ENCODE peak calls at places on chromosomes 13 and 19, in six cellular contexts. One of them, this sample, is unnamed.

GRCh38 chr19:19459707-19460251 is 54.3 kb downstream of the GATAD2A start:
- DNase-seq in body of pancreas: no peak
- DNase-seq in endodermal cell: no peak
- DNase-seq in right cardiac atrium: peak
- DNase-seq in colonic mucosa: no peak
- DNase-seq in fibroblast of lung: peak
- DNase-seq in this sample: no peak

GRCh38 chr19:6271251-6271650 is 8.5 kb downstream of the MLLT1 start:
- DNase-seq in endodermal cell: peak
- DNase-seq in body of pancreas: no peak
- DNase-seq in colonic mucosa: no peak
- DNase-seq in fibroblast of lung: peak
- DNase-seq in right cardiac atrium: peak
- DNase-seq in this sample: peak

GRCh38 chr13:43915451-43915850 is 35.7 kb downstream of the LACC1 start:
- DNase-seq in right cardiac atrium: no peak
- DNase-seq in body of pancreas: no peak
- DNase-seq in colonic mucosa: no peak
- DNase-seq in fibroblast of lung: peak
- DNase-seq in endodermal cell: no peak
- DNase-seq in this sample: no peak

GRCh38 chr13:58452123-58452623 is 820.6 kb downstream of the PCDH17 start:
- DNase-seq in fibroblast of lung: no peak
- DNase-seq in body of pancreas: no peak
- DNase-seq in right cardiac atrium: no peak
- DNase-seq in colonic mucosa: no peak
- DNase-seq in endodermal cell: no peak
- DNase-seq in this sample: no peak

GRCh38 chr19:5448374-5448773 is 6.8 kb upstream of the ZNRF4 start:
- DNase-seq in endodermal cell: no peak
- DNase-seq in fibroblast of lung: no peak
- DNase-seq in body of pancreas: no peak
- DNase-seq in colonic mucosa: no peak
- DNase-seq in right cardiac atrium: no peak
- DNase-seq in this sample: no peak

GRCh38 chr13:34696296-34696695 is 245.8 kb upstream of the NBEA start:
- DNase-seq in endodermal cell: no peak
- DNase-seq in right cardiac atrium: no peak
- DNase-seq in fibroblast of lung: no peak
- DNase-seq in colonic mucosa: no peak
- DNase-seq in body of pancreas: no peak
- DNase-seq in this sample: no peak

GRCh38 chr19:8935460-8935859 is 74.7 kb downstream of the MUC16 start:
- DNase-seq in fibroblast of lung: no peak
- DNase-seq in right cardiac atrium: no peak
- DNase-seq in body of pancreas: no peak
- DNase-seq in endodermal cell: no peak
- DNase-seq in colonic mucosa: no peak
- DNase-seq in this sample: no peak

GRCh38 chr13:46149272-46150133 is 32.5 kb downstream of the LCP1 start:
- DNase-seq in body of pancreas: no peak
- DNase-seq in right cardiac atrium: peak
- DNase-seq in fibroblast of lung: no peak
- DNase-seq in endodermal cell: no peak
- DNase-seq in colonic mucosa: no peak
- DNase-seq in this sample: no peak

GRCh38 chr19:56110515-56111448 is 10.3 kb downstream of the ZNF787 start:
- DNase-seq in body of pancreas: peak
- DNase-seq in endodermal cell: no peak
- DNase-seq in colonic mucosa: peak
- DNase-seq in right cardiac atrium: peak
- DNase-seq in fibroblast of lung: peak
- DNase-seq in this sample: peak

GRCh38 chr13:102812616-102813287 is 13.8 kb downstream of the BIVM start:
- DNase-seq in body of pancreas: no peak
- DNase-seq in endodermal cell: no peak
- DNase-seq in right cardiac atrium: no peak
- DNase-seq in fibroblast of lung: no peak
- DNase-seq in colonic mucosa: no peak
- DNase-seq in this sample: no peak

GRCh38 chr13:29524176-29524575 is 71.3 kb downstream of the SLC7A1 start:
- DNase-seq in colonic mucosa: no peak
- DNase-seq in body of pancreas: no peak
- DNase-seq in endodermal cell: no peak
- DNase-seq in fibroblast of lung: peak
- DNase-seq in right cardiac atrium: peak
- DNase-seq in this sample: no peak

GRCh38 chr19:10001899-10002298 is 8.4 kb downstream of the COL5A3 start:
- DNase-seq in body of pancreas: peak
- DNase-seq in endodermal cell: peak
- DNase-seq in colonic mucosa: peak
- DNase-seq in fibroblast of lung: peak
- DNase-seq in right cardiac atrium: peak
- DNase-seq in this sample: peak

GRCh38 chr19:39372941-39373340 is 18.0 kb downstream of the PAF1 start:
- DNase-seq in endodermal cell: no peak
- DNase-seq in body of pancreas: no peak
- DNase-seq in fibroblast of lung: peak
- DNase-seq in colonic mucosa: no peak
- DNase-seq in right cardiac atrium: no peak
- DNase-seq in this sample: no peak

GRCh38 chr19:47253467-47253881 is 2.9 kb upstream of the CCDC9 start:
- DNase-seq in endodermal cell: no peak
- DNase-seq in right cardiac atrium: no peak
- DNase-seq in body of pancreas: no peak
- DNase-seq in fibroblast of lung: peak
- DNase-seq in colonic mucosa: no peak
- DNase-seq in this sample: no peak

GRCh38 chr19:35264281-35265125 is 4.3 kb upstream of the USF2 start:
- DNase-seq in fibroblast of lung: no peak
- DNase-seq in colonic mucosa: no peak
- DNase-seq in right cardiac atrium: peak
- DNase-seq in endodermal cell: peak
- DNase-seq in body of pancreas: peak
- DNase-seq in this sample: peak

GRCh38 chr13:35832551-35832950 is 298.6 kb downstream of the DCLK1 start:
- DNase-seq in endodermal cell: no peak
- DNase-seq in fibroblast of lung: no peak
- DNase-seq in right cardiac atrium: no peak
- DNase-seq in colonic mucosa: no peak
- DNase-seq in body of pancreas: no peak
- DNase-seq in this sample: no peak

GRCh38 chr19:7366701-7367420 is 18.1 kb downstream of the ARHGEF18 start:
- DNase-seq in colonic mucosa: peak
- DNase-seq in endodermal cell: no peak
- DNase-seq in right cardiac atrium: no peak
- DNase-seq in fibroblast of lung: peak
- DNase-seq in body of pancreas: no peak
- DNase-seq in this sample: no peak

GRCh38 chr13:113106053-113106452 is 462 bp downstream of the F7 start:
- DNase-seq in colonic mucosa: no peak
- DNase-seq in fibroblast of lung: no peak
- DNase-seq in right cardiac atrium: no peak
- DNase-seq in endodermal cell: no peak
- DNase-seq in body of pancreas: no peak
- DNase-seq in this sample: no peak

GRCh38 chr19:5697022-5697889 is 7.2 kb downstream of the RPL36 start:
- DNase-seq in right cardiac atrium: no peak
- DNase-seq in body of pancreas: peak
- DNase-seq in colonic mucosa: no peak
- DNase-seq in endodermal cell: peak
- DNase-seq in fibroblast of lung: no peak
- DNase-seq in this sample: no peak

GRCh38 chr19:45764947-45765346 is 4.1 kb downstream of the SIX5 start:
- DNase-seq in right cardiac atrium: peak
- DNase-seq in body of pancreas: no peak
- DNase-seq in endodermal cell: no peak
- DNase-seq in fibroblast of lung: no peak
- DNase-seq in colonic mucosa: no peak
- DNase-seq in this sample: no peak

GRCh38 chr19:38306236-38306635 is 2.2 kb downstream of the C19orf33 start:
- DNase-seq in endodermal cell: no peak
- DNase-seq in right cardiac atrium: no peak
- DNase-seq in fibroblast of lung: no peak
- DNase-seq in body of pancreas: no peak
- DNase-seq in colonic mucosa: no peak
- DNase-seq in this sample: no peak

GRCh38 chr19:35846038-35846668 is 6.2 kb downstream of the NPHS1 start:
- DNase-seq in right cardiac atrium: no peak
- DNase-seq in colonic mucosa: peak
- DNase-seq in body of pancreas: peak
- DNase-seq in endodermal cell: peak
- DNase-seq in fibroblast of lung: no peak
- DNase-seq in this sample: no peak

GRCh38 chr19:49339364-49340068 is 4.3 kb downstream of the CD37 start:
- DNase-seq in body of pancreas: peak
- DNase-seq in colonic mucosa: peak
- DNase-seq in endodermal cell: peak
- DNase-seq in right cardiac atrium: peak
- DNase-seq in fibroblast of lung: peak
- DNase-seq in this sample: no peak
- H3K27ac ChIP-seq in body of pancreas: peak
- H3K27ac ChIP-seq in colonic mucosa: peak
- H3K27ac ChIP-seq in endodermal cell: no peak
- H3K27ac ChIP-seq in right cardiac atrium: peak
- H3K27ac ChIP-seq in fibroblast of lung: no peak
- H3K27ac ChIP-seq in this sample: no peak

GRCh38 chr19:40529093-40529954 is 47.3 kb upstream of the SHKBP1 start:
- DNase-seq in fibroblast of lung: peak
- DNase-seq in right cardiac atrium: peak
- DNase-seq in body of pancreas: peak
- DNase-seq in colonic mucosa: peak
- DNase-seq in endodermal cell: peak
- DNase-seq in this sample: peak

GRCh38 chr19:40530091-40530901 is 46.4 kb upstream of the SHKBP1 start:
- DNase-seq in colonic mucosa: peak
- DNase-seq in fibroblast of lung: no peak
- DNase-seq in right cardiac atrium: peak
- DNase-seq in endodermal cell: peak
- DNase-seq in body of pancreas: peak
- DNase-seq in this sample: peak

GRCh38 chr19:40525234-40526051 is 51.2 kb upstream of the SHKBP1 start:
- DNase-seq in right cardiac atrium: no peak
- DNase-seq in body of pancreas: no peak
- DNase-seq in endodermal cell: no peak
- DNase-seq in fibroblast of lung: no peak
- DNase-seq in colonic mucosa: no peak
- DNase-seq in this sample: peak

GRCh38 chr19:40528078-40528477 is 48.6 kb upstream of the SHKBP1 start:
- DNase-seq in right cardiac atrium: no peak
- DNase-seq in fibroblast of lung: no peak
- DNase-seq in body of pancreas: no peak
- DNase-seq in colonic mucosa: no peak
- DNase-seq in endodermal cell: no peak
- DNase-seq in this sample: no peak

DNA sequence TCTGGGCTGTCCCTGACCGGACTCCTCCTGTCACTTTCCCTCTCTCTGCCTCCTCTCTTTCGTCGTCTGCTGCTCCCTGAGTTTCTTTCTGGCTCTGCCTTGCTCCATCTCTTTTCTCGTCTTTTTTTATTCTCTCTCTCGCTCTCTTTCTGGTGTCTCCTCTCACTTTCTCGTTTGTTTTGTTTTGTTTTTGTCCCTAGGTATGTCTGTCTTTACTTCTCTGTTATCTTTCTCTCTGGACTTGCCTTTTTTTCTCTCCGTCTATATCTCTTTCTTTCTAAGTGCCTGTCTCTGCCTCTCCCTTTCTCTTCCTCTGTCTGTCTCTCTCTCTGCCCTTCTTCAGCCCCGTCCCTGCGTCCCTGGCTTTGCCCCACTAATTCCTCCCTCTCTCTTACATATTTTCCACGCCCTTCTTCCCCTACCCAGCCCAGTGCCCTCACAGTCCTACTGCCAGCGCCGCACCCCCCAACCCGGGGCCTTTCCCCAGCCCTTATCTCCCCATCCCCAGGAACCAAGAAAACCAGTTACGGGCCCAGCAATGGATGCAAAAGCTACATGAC is 48.1 kb upstream of the SHKBP1 start:
- DNase-seq in colonic mucosa: no peak
- DNase-seq in fibroblast of lung: no peak
- DNase-seq in endodermal cell: no peak
- DNase-seq in body of pancreas: no peak
- DNase-seq in right cardiac atrium: no peak
- DNase-seq in this sample: no peak
- H3K4me3 ChIP-seq in colonic mucosa: no peak
- H3K4me3 ChIP-seq in fibroblast of lung: no peak
- H3K4me3 ChIP-seq in endodermal cell: no peak
- H3K4me3 ChIP-seq in body of pancreas: no peak
- H3K4me3 ChIP-seq in right cardiac atrium: no peak
- H3K4me3 ChIP-seq in this sample: no peak

GRCh38 chr13:83827338-83827737 is 54.9 kb downstream of the SLITRK1 start:
- DNase-seq in body of pancreas: no peak
- DNase-seq in right cardiac atrium: no peak
- DNase-seq in endodermal cell: no peak
- DNase-seq in colonic mucosa: no peak
- DNase-seq in fibroblast of lung: no peak
- DNase-seq in this sample: no peak

GRCh38 chr13:83825676-83826075 is 56.6 kb downstream of the SLITRK1 start:
- DNase-seq in fibroblast of lung: no peak
- DNase-seq in colonic mucosa: no peak
- DNase-seq in body of pancreas: no peak
- DNase-seq in endodermal cell: no peak
- DNase-seq in right cardiac atrium: no peak
- DNase-seq in this sample: no peak

GRCh38 chr13:83819611-83820010 is 62.7 kb downstream of the SLITRK1 start:
- DNase-seq in right cardiac atrium: no peak
- DNase-seq in colonic mucosa: no peak
- DNase-seq in fibroblast of lung: peak
- DNase-seq in endodermal cell: no peak
- DNase-seq in body of pancreas: no peak
- DNase-seq in this sample: no peak

GRCh38 chr13:83824120-83824519 is 58.2 kb downstream of the SLITRK1 start:
- DNase-seq in fibroblast of lung: no peak
- DNase-seq in colonic mucosa: no peak
- DNase-seq in body of pancreas: no peak
- DNase-seq in right cardiac atrium: no peak
- DNase-seq in endodermal cell: no peak
- DNase-seq in this sample: no peak

DNA sequence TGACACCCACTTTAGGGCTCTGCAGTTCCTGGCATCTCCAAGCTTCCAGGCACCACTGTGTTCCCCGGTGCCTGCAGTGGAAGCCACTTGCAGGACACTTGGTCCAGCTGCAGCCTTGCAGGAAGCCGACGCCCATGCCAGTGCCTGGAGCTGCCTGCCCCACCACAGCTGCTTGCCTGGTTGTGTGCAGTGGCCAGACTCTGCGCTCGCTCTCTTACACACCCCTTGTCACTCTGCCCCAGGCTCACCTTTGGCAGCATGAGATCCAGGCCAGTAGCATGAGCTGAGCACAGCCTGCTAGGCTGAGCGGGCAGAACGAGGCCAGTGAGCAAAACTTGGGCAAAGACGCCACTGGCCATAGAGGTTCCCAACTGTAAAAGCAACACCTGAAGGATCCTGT is 57.7 kb downstream of the SLITRK1 start:
- DNase-seq in endodermal cell: peak
- DNase-seq in right cardiac atrium: no peak
- DNase-seq in fibroblast of lung: no peak
- DNase-seq in colonic mucosa: no peak
- DNase-seq in body of pancreas: no peak
- DNase-seq in this sample: no peak
- H3K27ac ChIP-seq in endodermal cell: no peak
- H3K27ac ChIP-seq in right cardiac atrium: no peak
- H3K27ac ChIP-seq in fibroblast of lung: no peak
- H3K27ac ChIP-seq in colonic mucosa: no peak
- H3K27ac ChIP-seq in body of pancreas: no peak
- H3K27ac ChIP-seq in this sample: no peak

GRCh38 chr19:13839938-13840750 is 36.8 kb upstream of the NANOS3 start:
- DNase-seq in endodermal cell: peak
- DNase-seq in colonic mucosa: peak
- DNase-seq in right cardiac atrium: peak
- DNase-seq in body of pancreas: peak
- DNase-seq in fibroblast of lung: no peak
- DNase-seq in this sample: no peak
- H3K4me3 ChIP-seq in endodermal cell: no peak
- H3K4me3 ChIP-seq in colonic mucosa: peak
- H3K4me3 ChIP-seq in right cardiac atrium: peak
- H3K4me3 ChIP-seq in body of pancreas: no peak
- H3K4me3 ChIP-seq in fibroblast of lung: peak
- H3K4me3 ChIP-seq in this sample: no peak